ENCODE peak calls at places on chromosome 7, in nine cellular contexts. U is RKO; P is CD8-positive, alpha-beta T cell; A is activated naive CD4-positive, alpha-beta T cell; J is T-cell; T is stimulated activated CD8-positive, alpha-beta memory T cell treated with anti-CD3 and anti-CD28 coated beads, Interleukin-12 subunit alpha, Interleukin-12 subunit beta, amount 100 ng/mL, for 4 hours; L is activated T-cell treated with anti-CD3 and anti-CD28 coated beads for 1 hour; E is DMS 273 treated with DMSO at 0.1 percent for 48 hours; Y is T-helper 9 cell. X is an unnamed sample.
A peak's percentile ranks its signal among the peaks of the same experiment; 100 is the strongest.

GRCh38 chr7:132739271-132739955 is 163.1 kb upstream of the PLXNA4 start:
- DNase-seq in U (peak; percentile 48), P (no peak), A (no peak), J (no peak), T (no peak), L (no peak), E (no peak), Y (no peak), X (no peak)

GRCh38 chr7:29194594-29195417 is at the start of gene CHN2:
- DNase-seq in U (peak; percentile 52), P (peak; percentile 29), A (no peak), J (peak; percentile 44), T (peak; percentile 49), L (peak; percentile 19), E (peak; percentile 61), Y (peak; percentile 15), X (peak; percentile 90)

GRCh38 chr7:50552921-50553320 is 12.3 kb downstream of the DDC start:
- DNase-seq in U (peak; percentile 4), P (no peak), A (no peak), J (no peak), T (no peak), L (no peak), E (no peak), Y (no peak), X (no peak)

GRCh38 chr7:90645784-90646183 is 49.7 kb downstream of the CDK14 start:
- DNase-seq in U (no peak), P (no peak), A (no peak), J (no peak), T (no peak), L (no peak), E (no peak), Y (no peak), X (no peak)

GRCh38 chr7:17523813-17524741 is 225.6 kb downstream of the AHR start:
- DNase-seq in U (no peak), P (no peak), A (no peak), J (no peak), T (no peak), L (no peak), E (no peak), Y (no peak), X (no peak)

GRCh38 chr7:133709036-133709880 is 417.9 kb upstream of the LRGUK start:
- DNase-seq in U (no peak), P (no peak), A (no peak), J (no peak), T (no peak), L (no peak), E (no peak), Y (no peak), X (no peak)

GRCh38 chr7:106392565-106392964 is 107.8 kb upstream of the NAMPT start:
- DNase-seq in U (no peak), P (no peak), A (no peak), J (no peak), T (no peak), L (no peak), E (no peak), Y (no peak), X (no peak)

GRCh38 chr7:20700491-20701231 is 85.2 kb downstream of the ABCB5 start:
- DNase-seq in U (no peak), P (no peak), A (no peak), J (no peak), T (no peak), L (no peak), E (no peak), Y (no peak), X (no peak)

GRCh38 chr7:47720141-47720906 is 138.4 kb upstream of the TNS3 start:
- DNase-seq in U (no peak), P (no peak), A (no peak), J (no peak), T (no peak), L (no peak), E (no peak), Y (no peak), X (peak; percentile 59)

GRCh38 chr7:141455686-141456085 is 95.5 kb upstream of the AGK start:
- DNase-seq in U (no peak), P (no peak), A (no peak), J (no peak), T (no peak), L (no peak), E (peak; percentile 26), Y (no peak), X (no peak)

GRCh38 chr7:74483402-74484336 is 30.0 kb downstream of the GTF2IRD1 start:
- DNase-seq in U (no peak), P (no peak), A (no peak), J (no peak), T (no peak), L (no peak), E (no peak), Y (no peak), X (no peak)

GRCh38 chr7:1647961-1648631 is 22.0 kb upstream of the ELFN1 start:
- DNase-seq in U (no peak), P (no peak), A (no peak), J (no peak), T (no peak), L (no peak), E (no peak), Y (no peak), X (peak; percentile 96)

GRCh38 chr7:3028071-3028766 is 15.4 kb downstream of the CARD11 start:
- DNase-seq in U (peak; percentile 71), P (no peak), A (no peak), J (no peak), T (peak; percentile 16), L (no peak), E (no peak), Y (no peak), X (peak; percentile 58)

GRCh38 chr7:103446046-103446520 is at the start of gene SLC26A5:
- DNase-seq in U (no peak), P (no peak), A (no peak), J (no peak), T (no peak), L (no peak), E (no peak), Y (peak; percentile 4), X (peak; percentile 82)

GRCh38 chr7:130838738-130839137 is 104.7 kb upstream of the KLF14 start:
- DNase-seq in U (peak; percentile 99), P (no peak), A (no peak), J (no peak), T (no peak), L (no peak), E (no peak), Y (no peak), X (no peak)

GRCh38 chr7:106485031-106485551 is 175.9 kb downstream of the CCDC71L start:
- DNase-seq in U (peak; percentile 42), P (no peak), A (no peak), J (no peak), T (no peak), L (no peak), E (no peak), Y (no peak), X (no peak)

GRCh38 chr7:50405246-50405645 is 44.9 kb downstream of the FIGNL1 start:
- DNase-seq in U (no peak), P (no peak), A (no peak), J (no peak), T (no peak), L (no peak), E (no peak), Y (no peak), X (no peak)

GRCh38 chr7:26726051-26726450 is 138.3 kb downstream of the SKAP2 start:
- DNase-seq in U (no peak), P (no peak), A (no peak), J (no peak), T (no peak), L (no peak), E (no peak), Y (no peak), X (no peak)

GRCh38 chr7:157675427-157675930 is 338.7 kb downstream of the DNAJB6 start:
- DNase-seq in U (no peak), P (no peak), A (no peak), J (no peak), T (no peak), L (no peak), E (no peak), Y (no peak), X (no peak)

GRCh38 chr7:78020874-78021249 is 222.3 kb downstream of the PHTF2 start:
- DNase-seq in U (no peak), P (no peak), A (no peak), J (no peak), T (no peak), L (no peak), E (peak; percentile 25), Y (no peak), X (no peak)

GRCh38 chr7:29255839-29256782 is 61.5 kb downstream of the CHN2 start:
- DNase-seq in U (no peak), P (no peak), A (no peak), J (no peak), T (no peak), L (no peak), E (no peak), Y (no peak), X (no peak)

GRCh38 chr7:108492742-108493141 is 33.2 kb downstream of the PNPLA8 start:
- DNase-seq in U (no peak), P (no peak), A (no peak), J (no peak), T (no peak), L (no peak), E (no peak), Y (no peak), X (no peak)

GRCh38 chr7:119900996-119901395 is 372.0 kb upstream of the KCND2 start:
- DNase-seq in U (no peak), P (no peak), A (no peak), J (no peak), T (no peak), L (no peak), E (no peak), Y (no peak), X (no peak)

GRCh38 chr7:79988642-79989041 is 146.0 kb upstream of the GNAI1 start:
- DNase-seq in U (peak; percentile 12), P (no peak), A (no peak), J (no peak), T (no peak), L (no peak), E (no peak), Y (no peak), X (no peak)

GRCh38 chr7:17902599-17902998 is 37.7 kb downstream of the SNX13 start:
- DNase-seq in U (no peak), P (no peak), A (no peak), J (no peak), T (no peak), L (no peak), E (no peak), Y (no peak), X (no peak)

GRCh38 chr7:116284390-116284789 is 74.1 kb downstream of the TES start:
- DNase-seq in U (no peak), P (no peak), A (no peak), J (no peak), T (no peak), L (no peak), E (no peak), Y (no peak), X (no peak)

GRCh38 chr7:142856565-142857245 is 1.8 kb downstream of the EPHB6 start:
- DNase-seq in U (no peak), P (no peak), A (no peak), J (no peak), T (no peak), L (no peak), E (no peak), Y (no peak), X (no peak)

GRCh38 chr7:122791959-122792545 is 89.3 kb upstream of the RNF148 start:
- DNase-seq in U (no peak), P (no peak), A (no peak), J (no peak), T (no peak), L (no peak), E (no peak), Y (no peak), X (no peak)

GRCh38 chr7:81769891-81770818 is at the start of gene HGF:
- DNase-seq in U (peak; percentile 91), P (no peak), A (no peak), J (no peak), T (no peak), L (no peak), E (peak; percentile 67), Y (no peak), X (peak; percentile 36)

GRCh38 chr7:131942287-131943150 is 386.1 kb upstream of the PODXL start:
- DNase-seq in U (no peak), P (no peak), A (no peak), J (no peak), T (no peak), L (no peak), E (no peak), Y (no peak), X (no peak)

GRCh38 chr7:44277851-44278250 is 47.5 kb downstream of the CAMK2B start:
- DNase-seq in U (no peak), P (no peak), A (no peak), J (no peak), T (no peak), L (no peak), E (peak; percentile 63), Y (no peak), X (peak; percentile 72)